ENCODE peak calls at places on chromosome 11, in nine cellular contexts. One of them, this sample, is unnamed.

GRCh38 chr11:64665381-64665780 is 57.6 kb downstream of the NRXN2 start:
- DNase-seq in GM13976: no peak
- DNase-seq in Peyer's patch: no peak
- DNase-seq in progenitor cell of endocrine pancreas: no peak
- DNase-seq in astrocyte of the spinal cord: no peak
- DNase-seq in H9: no peak
- DNase-seq in fibroblast of pulmonary artery: no peak
- DNase-seq in AG10803: no peak
- DNase-seq in psoas muscle: peak; percentile 18
- DNase-seq in this sample: no peak

GRCh38 chr11:122696662-122697061 is 41.1 kb downstream of the UBASH3B start:
- DNase-seq in astrocyte of the spinal cord: no peak
- DNase-seq in AG10803: no peak
- DNase-seq in progenitor cell of endocrine pancreas: no peak
- DNase-seq in GM13976: peak; percentile 80
- DNase-seq in psoas muscle: no peak
- DNase-seq in fibroblast of pulmonary artery: no peak
- DNase-seq in Peyer's patch: peak; percentile 62
- DNase-seq in H9: no peak
- DNase-seq in this sample: peak; percentile 75

GRCh38 chr11:129709801-129710398 is 105.7 kb upstream of the TMEM45B start:
- DNase-seq in psoas muscle: no peak
- DNase-seq in GM13976: no peak
- DNase-seq in Peyer's patch: no peak
- DNase-seq in H9: peak; percentile 18
- DNase-seq in AG10803: no peak
- DNase-seq in fibroblast of pulmonary artery: no peak
- DNase-seq in astrocyte of the spinal cord: no peak
- DNase-seq in progenitor cell of endocrine pancreas: no peak
- DNase-seq in this sample: no peak

GRCh38 chr11:24422371-24422770 is 74.5 kb upstream of the LUZP2 start:
- DNase-seq in astrocyte of the spinal cord: peak; percentile 17
- DNase-seq in progenitor cell of endocrine pancreas: no peak
- DNase-seq in AG10803: no peak
- DNase-seq in GM13976: no peak
- DNase-seq in psoas muscle: no peak
- DNase-seq in H9: no peak
- DNase-seq in Peyer's patch: no peak
- DNase-seq in fibroblast of pulmonary artery: peak; percentile 18
- DNase-seq in this sample: no peak

GRCh38 chr11:67264886-67265632 is 1.2 kb upstream of the GRK2 start:
- DNase-seq in psoas muscle: no peak
- DNase-seq in AG10803: no peak
- DNase-seq in Peyer's patch: no peak
- DNase-seq in fibroblast of pulmonary artery: no peak
- DNase-seq in astrocyte of the spinal cord: no peak
- DNase-seq in H9: no peak
- DNase-seq in GM13976: no peak
- DNase-seq in progenitor cell of endocrine pancreas: no peak
- DNase-seq in this sample: no peak

GRCh38 chr11:75347781-75348613 is 3.5 kb downstream of the ARRB1 start:
- DNase-seq in astrocyte of the spinal cord: peak; percentile 83
- DNase-seq in AG10803: peak; percentile 94
- DNase-seq in progenitor cell of endocrine pancreas: no peak
- DNase-seq in H9: peak; percentile 30
- DNase-seq in Peyer's patch: no peak
- DNase-seq in psoas muscle: no peak
- DNase-seq in fibroblast of pulmonary artery: peak; percentile 89
- DNase-seq in GM13976: no peak
- DNase-seq in this sample: no peak

GRCh38 chr11:122895591-122895990 is 13.0 kb downstream of the JHY start:
- DNase-seq in fibroblast of pulmonary artery: no peak
- DNase-seq in progenitor cell of endocrine pancreas: no peak
- DNase-seq in psoas muscle: no peak
- DNase-seq in Peyer's patch: no peak
- DNase-seq in GM13976: no peak
- DNase-seq in astrocyte of the spinal cord: no peak
- DNase-seq in H9: no peak
- DNase-seq in AG10803: no peak
- DNase-seq in this sample: no peak

GRCh38 chr11:15195454-15196200 is 80.9 kb downstream of the INSC start:
- DNase-seq in psoas muscle: no peak
- DNase-seq in fibroblast of pulmonary artery: no peak
- DNase-seq in H9: no peak
- DNase-seq in AG10803: no peak
- DNase-seq in astrocyte of the spinal cord: no peak
- DNase-seq in GM13976: no peak
- DNase-seq in Peyer's patch: no peak
- DNase-seq in progenitor cell of endocrine pancreas: no peak
- DNase-seq in this sample: no peak

GRCh38 chr11:118088531-118088930 is 1.8 kb upstream of the SMIM35 start:
- DNase-seq in progenitor cell of endocrine pancreas: no peak
- DNase-seq in fibroblast of pulmonary artery: no peak
- DNase-seq in GM13976: no peak
- DNase-seq in astrocyte of the spinal cord: peak; percentile 26
- DNase-seq in H9: no peak
- DNase-seq in psoas muscle: no peak
- DNase-seq in Peyer's patch: no peak
- DNase-seq in AG10803: no peak
- DNase-seq in this sample: no peak

GRCh38 chr11:8886332-8886731 is 24.7 kb upstream of the AKIP1 start:
- DNase-seq in Peyer's patch: no peak
- DNase-seq in astrocyte of the spinal cord: no peak
- DNase-seq in AG10803: no peak
- DNase-seq in psoas muscle: no peak
- DNase-seq in progenitor cell of endocrine pancreas: no peak
- DNase-seq in GM13976: no peak
- DNase-seq in H9: no peak
- DNase-seq in fibroblast of pulmonary artery: no peak
- DNase-seq in this sample: no peak

GRCh38 chr11:66443602-66444001 is 5.0 kb upstream of the MRPL11 start:
- DNase-seq in progenitor cell of endocrine pancreas: no peak
- DNase-seq in astrocyte of the spinal cord: peak; percentile 59
- DNase-seq in fibroblast of pulmonary artery: peak; percentile 68
- DNase-seq in Peyer's patch: no peak
- DNase-seq in GM13976: no peak
- DNase-seq in H9: no peak
- DNase-seq in AG10803: peak; percentile 90
- DNase-seq in psoas muscle: no peak
- DNase-seq in this sample: no peak

GRCh38 chr11:134275534-134276395 is at the start of gene GLB1L3:
- DNase-seq in H9: peak; percentile 53
- DNase-seq in fibroblast of pulmonary artery: no peak
- DNase-seq in progenitor cell of endocrine pancreas: peak; percentile 22
- DNase-seq in Peyer's patch: peak; percentile 43
- DNase-seq in GM13976: peak; percentile 83
- DNase-seq in astrocyte of the spinal cord: no peak
- DNase-seq in AG10803: peak; percentile 6
- DNase-seq in psoas muscle: no peak
- DNase-seq in this sample: peak; percentile 76

DNA sequence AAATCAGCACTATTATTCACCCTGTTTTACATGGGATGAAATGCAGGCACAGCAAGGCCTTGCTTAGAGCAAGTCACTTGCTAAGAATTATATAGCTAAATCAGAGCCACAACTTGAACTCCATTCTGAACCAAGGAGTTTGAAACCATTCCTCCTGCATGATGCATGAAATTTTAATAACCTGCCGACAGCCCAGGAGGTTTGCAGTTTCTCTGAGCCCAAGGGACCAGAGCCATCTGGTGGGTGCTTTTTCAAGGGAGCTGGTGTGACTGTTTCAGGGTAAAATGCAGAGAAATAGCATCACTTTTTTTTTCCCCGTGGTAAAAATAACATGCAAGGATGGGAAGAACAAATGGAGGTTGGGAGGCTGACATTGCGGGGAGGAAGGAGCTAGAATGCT is 22.9 kb downstream of the NAV2 start:
- DNase-seq in progenitor cell of endocrine pancreas: no peak
- DNase-seq in GM13976: no peak
- DNase-seq in Peyer's patch: no peak
- DNase-seq in H9: no peak
- DNase-seq in astrocyte of the spinal cord: peak; percentile 60
- DNase-seq in psoas muscle: no peak
- DNase-seq in AG10803: peak; percentile 69
- DNase-seq in fibroblast of pulmonary artery: peak; percentile 29
- DNase-seq in this sample: no peak
- TF ChIP-seq CTCF in progenitor cell of endocrine pancreas: no peak
- TF ChIP-seq CTCF in GM13976: no peak
- TF ChIP-seq CTCF in Peyer's patch: no peak
- TF ChIP-seq CTCF in H9: no peak
- TF ChIP-seq CTCF in astrocyte of the spinal cord: peak; percentile 48
- TF ChIP-seq CTCF in psoas muscle: peak; percentile 23
- TF ChIP-seq CTCF in AG10803: peak; percentile 52
- TF ChIP-seq CTCF in fibroblast of pulmonary artery: peak; percentile 18
- TF ChIP-seq CTCF in this sample: no peak

GRCh38 chr11:73760066-73760679 is 701 bp downstream of the RAB6A start:
- DNase-seq in astrocyte of the spinal cord: peak; percentile 46
- DNase-seq in H9: peak; percentile 35
- DNase-seq in progenitor cell of endocrine pancreas: peak; percentile 12
- DNase-seq in AG10803: peak; percentile 30
- DNase-seq in Peyer's patch: no peak
- DNase-seq in GM13976: peak; percentile 48
- DNase-seq in psoas muscle: peak; percentile 54
- DNase-seq in fibroblast of pulmonary artery: peak; percentile 44
- DNase-seq in this sample: peak; percentile 45

GRCh38 chr11:73759520-73760065 is 1.3 kb downstream of the RAB6A start:
- DNase-seq in GM13976: no peak
- DNase-seq in progenitor cell of endocrine pancreas: no peak
- DNase-seq in Peyer's patch: no peak
- DNase-seq in fibroblast of pulmonary artery: peak; percentile 39
- DNase-seq in astrocyte of the spinal cord: peak; percentile 45
- DNase-seq in H9: no peak
- DNase-seq in psoas muscle: no peak
- DNase-seq in AG10803: peak; percentile 44
- DNase-seq in this sample: no peak

GRCh38 chr11:73762732-73763131 is 1.9 kb upstream of the RAB6A start:
- DNase-seq in GM13976: no peak
- DNase-seq in AG10803: no peak
- DNase-seq in Peyer's patch: no peak
- DNase-seq in H9: no peak
- DNase-seq in progenitor cell of endocrine pancreas: no peak
- DNase-seq in fibroblast of pulmonary artery: no peak
- DNase-seq in psoas muscle: no peak
- DNase-seq in astrocyte of the spinal cord: no peak
- DNase-seq in this sample: no peak

GRCh38 chr11:73761403-73761945 is 600 bp upstream of the RAB6A start:
- DNase-seq in AG10803: no peak
- DNase-seq in GM13976: no peak
- DNase-seq in astrocyte of the spinal cord: no peak
- DNase-seq in Peyer's patch: no peak
- DNase-seq in psoas muscle: peak; percentile 21
- DNase-seq in H9: no peak
- DNase-seq in fibroblast of pulmonary artery: no peak
- DNase-seq in progenitor cell of endocrine pancreas: no peak
- DNase-seq in this sample: no peak

DNA sequence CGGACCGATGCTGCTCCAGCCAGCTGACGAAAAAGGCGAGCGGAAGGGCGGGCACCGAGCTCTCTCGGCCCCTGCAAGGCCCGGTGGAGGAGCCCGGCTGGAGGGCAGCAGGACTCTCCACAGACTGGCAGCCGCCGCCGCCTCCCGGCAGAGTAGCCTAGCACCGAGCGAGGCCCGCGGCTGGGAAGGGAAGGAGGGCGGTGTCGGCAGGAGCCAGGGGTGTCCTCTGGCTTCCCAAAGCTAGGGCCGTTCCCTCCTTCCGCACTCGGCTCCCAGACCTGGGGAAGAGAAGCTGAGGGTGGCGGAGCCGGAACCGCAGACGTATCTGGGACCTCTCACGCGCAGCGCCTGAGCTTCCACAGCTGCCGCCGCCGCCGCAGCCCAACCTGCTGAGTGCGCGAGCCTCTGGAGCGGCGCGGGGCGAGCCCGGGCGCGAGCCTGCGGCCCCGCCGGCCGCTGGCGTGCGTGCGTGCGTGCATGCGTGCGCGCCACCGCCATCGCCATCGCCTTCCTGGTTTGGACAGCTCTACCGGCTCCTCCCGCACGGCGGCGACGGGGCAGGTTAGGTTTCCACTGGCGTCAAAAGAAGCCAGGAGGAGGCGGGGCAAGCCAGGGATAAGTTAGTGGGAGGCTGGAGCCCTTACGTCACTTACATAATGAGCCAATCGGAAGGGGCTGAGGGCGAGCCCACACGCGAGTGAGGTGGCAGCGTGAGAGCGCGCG is at the start of gene RAB6A:
- DNase-seq in Peyer's patch: peak; percentile 100
- DNase-seq in progenitor cell of endocrine pancreas: peak; percentile 99
- DNase-seq in H9: peak; percentile 99
- DNase-seq in psoas muscle: peak; percentile 100
- DNase-seq in fibroblast of pulmonary artery: peak; percentile 100
- DNase-seq in astrocyte of the spinal cord: peak; percentile 100
- DNase-seq in AG10803: peak; percentile 100
- DNase-seq in GM13976: peak; percentile 98
- DNase-seq in this sample: peak; percentile 98
- TF ChIP-seq CTCF in Peyer's patch: peak; percentile 77
- TF ChIP-seq CTCF in progenitor cell of endocrine pancreas: no peak
- TF ChIP-seq CTCF in H9: peak; percentile 34
- TF ChIP-seq CTCF in psoas muscle: peak; percentile 34
- TF ChIP-seq CTCF in fibroblast of pulmonary artery: peak; percentile 9
- TF ChIP-seq CTCF in astrocyte of the spinal cord: peak; percentile 33
- TF ChIP-seq CTCF in AG10803: peak; percentile 15
- TF ChIP-seq CTCF in GM13976: no peak
- TF ChIP-seq CTCF in this sample: no peak

DNA sequence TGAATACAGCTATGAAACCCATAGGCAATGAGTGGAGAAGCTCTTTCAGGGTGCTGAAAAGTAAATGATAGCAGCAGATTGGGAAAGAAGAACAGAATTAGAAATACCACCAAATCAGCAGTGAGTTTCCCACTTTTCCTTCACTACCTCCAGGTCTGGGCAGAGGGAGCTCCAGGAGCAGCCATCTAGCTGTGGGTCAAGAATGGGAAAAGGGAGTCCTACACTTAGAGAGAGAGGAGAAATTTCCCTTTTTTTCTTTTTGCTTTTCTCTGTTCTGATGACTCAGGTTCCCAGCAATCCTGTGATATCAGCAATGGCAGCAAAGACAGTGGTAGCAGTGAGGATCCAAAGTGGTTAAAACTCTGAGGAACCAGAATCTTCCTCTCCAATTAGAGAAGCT is 263.9 kb downstream of the NXPE2 start:
- DNase-seq in astrocyte of the spinal cord: no peak
- DNase-seq in psoas muscle: no peak
- DNase-seq in progenitor cell of endocrine pancreas: no peak
- DNase-seq in H9: no peak
- DNase-seq in Peyer's patch: no peak
- DNase-seq in fibroblast of pulmonary artery: no peak
- DNase-seq in GM13976: no peak
- DNase-seq in AG10803: no peak
- DNase-seq in this sample: no peak
- TF ChIP-seq CTCF in astrocyte of the spinal cord: no peak
- TF ChIP-seq CTCF in psoas muscle: no peak
- TF ChIP-seq CTCF in progenitor cell of endocrine pancreas: peak; percentile 52
- TF ChIP-seq CTCF in H9: peak; percentile 59
- TF ChIP-seq CTCF in Peyer's patch: no peak
- TF ChIP-seq CTCF in fibroblast of pulmonary artery: no peak
- TF ChIP-seq CTCF in GM13976: no peak
- TF ChIP-seq CTCF in AG10803: no peak
- TF ChIP-seq CTCF in this sample: no peak

DNA sequence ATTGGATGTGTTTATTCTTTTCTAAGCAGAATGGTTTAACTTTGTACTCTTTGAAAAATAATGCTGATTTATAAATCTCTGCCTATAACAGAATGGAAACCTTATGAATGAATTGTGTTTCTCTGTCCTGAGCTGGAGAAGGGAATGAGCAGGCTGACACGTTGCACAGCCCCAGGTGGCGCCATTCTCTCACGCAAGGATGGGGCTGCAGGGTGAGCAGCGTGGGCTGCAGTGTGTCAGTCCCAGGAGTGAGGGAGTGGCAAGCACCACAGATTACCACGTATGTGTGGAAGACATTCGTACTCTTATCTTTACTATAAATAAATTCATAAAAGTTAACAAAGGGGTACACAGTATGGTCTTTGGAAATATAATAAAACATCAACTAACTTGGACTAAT is 33.4 kb downstream of the FDX1 start:
- DNase-seq in AG10803: peak; percentile 35
- DNase-seq in GM13976: no peak
- DNase-seq in progenitor cell of endocrine pancreas: no peak
- DNase-seq in fibroblast of pulmonary artery: peak; percentile 79
- DNase-seq in astrocyte of the spinal cord: peak; percentile 57
- DNase-seq in Peyer's patch: no peak
- DNase-seq in H9: peak; percentile 58
- DNase-seq in psoas muscle: peak; percentile 51
- DNase-seq in this sample: no peak
- TF ChIP-seq CTCF in AG10803: peak; percentile 59
- TF ChIP-seq CTCF in GM13976: peak; percentile 29
- TF ChIP-seq CTCF in progenitor cell of endocrine pancreas: peak; percentile 73
- TF ChIP-seq CTCF in fibroblast of pulmonary artery: peak; percentile 68
- TF ChIP-seq CTCF in astrocyte of the spinal cord: peak; percentile 68
- TF ChIP-seq CTCF in Peyer's patch: peak; percentile 51
- TF ChIP-seq CTCF in H9: peak; percentile 82
- TF ChIP-seq CTCF in psoas muscle: peak; percentile 46
- TF ChIP-seq CTCF in this sample: peak; percentile 28

This sample was measured in GM20000.